ENCODE peak calls at places on chromosome 20, in seven cellular contexts. One of them, this sample, is unnamed.

GRCh38 chr20:60037120-60037499 is 78.9 kb downstream of the CDH26 start:
- DNase-seq in body of pancreas: no peak
- DNase-seq in head of caudate nucleus: no peak
- DNase-seq in EH: peak; percentile 78
- DNase-seq in nephron progenitor cell: no peak
- DNase-seq in Calu3: peak; percentile 44
- DNase-seq in brain microvascular endothelial cell: peak; percentile 72
- DNase-seq in this sample: no peak

GRCh38 chr20:58523072-58523681 is 8.0 kb upstream of the APCDD1L start:
- DNase-seq in body of pancreas: no peak
- DNase-seq in head of caudate nucleus: no peak
- DNase-seq in EH: no peak
- DNase-seq in nephron progenitor cell: no peak
- DNase-seq in Calu3: no peak
- DNase-seq in brain microvascular endothelial cell: no peak
- DNase-seq in this sample: no peak

GRCh38 chr20:60046011-60046413 is 87.8 kb downstream of the CDH26 start:
- DNase-seq in body of pancreas: no peak
- DNase-seq in head of caudate nucleus: no peak
- DNase-seq in EH: peak; percentile 80
- DNase-seq in nephron progenitor cell: no peak
- DNase-seq in Calu3: no peak
- DNase-seq in brain microvascular endothelial cell: no peak
- DNase-seq in this sample: no peak

GRCh38 chr20:434221-434620 is 26.1 kb downstream of the RBCK1 start:
- DNase-seq in body of pancreas: no peak
- DNase-seq in head of caudate nucleus: no peak
- DNase-seq in EH: no peak
- DNase-seq in nephron progenitor cell: no peak
- DNase-seq in Calu3: no peak
- DNase-seq in brain microvascular endothelial cell: no peak
- DNase-seq in this sample: no peak

GRCh38 chr20:49809803-49810359 is 2.7 kb upstream of the SLC9A8 start:
- DNase-seq in body of pancreas: no peak
- DNase-seq in head of caudate nucleus: no peak
- DNase-seq in EH: no peak
- DNase-seq in nephron progenitor cell: no peak
- DNase-seq in Calu3: no peak
- DNase-seq in brain microvascular endothelial cell: no peak
- DNase-seq in this sample: no peak

GRCh38 chr20:4944918-4945317 is 56.4 kb downstream of the SLC23A2 start:
- DNase-seq in body of pancreas: no peak
- DNase-seq in head of caudate nucleus: no peak
- DNase-seq in EH: no peak
- DNase-seq in nephron progenitor cell: no peak
- DNase-seq in Calu3: no peak
- DNase-seq in brain microvascular endothelial cell: no peak
- DNase-seq in this sample: no peak

GRCh38 chr20:3010985-3011723 is 32.3 kb upstream of the GNRH2 start:
- DNase-seq in body of pancreas: no peak
- DNase-seq in head of caudate nucleus: no peak
- DNase-seq in EH: peak; percentile 51
- DNase-seq in nephron progenitor cell: no peak
- DNase-seq in Calu3: no peak
- DNase-seq in brain microvascular endothelial cell: peak; percentile 38
- DNase-seq in this sample: no peak

GRCh38 chr20:32301719-32302506 is 24.5 kb downstream of the KIF3B start:
- DNase-seq in body of pancreas: no peak
- DNase-seq in head of caudate nucleus: no peak
- DNase-seq in EH: peak; percentile 41
- DNase-seq in nephron progenitor cell: no peak
- DNase-seq in Calu3: no peak
- DNase-seq in brain microvascular endothelial cell: no peak
- DNase-seq in this sample: no peak

GRCh38 chr20:15759546-15760216 is 813.6 kb downstream of the KIF16B start:
- DNase-seq in body of pancreas: no peak
- DNase-seq in head of caudate nucleus: no peak
- DNase-seq in EH: peak; percentile 67
- DNase-seq in nephron progenitor cell: no peak
- DNase-seq in Calu3: no peak
- DNase-seq in brain microvascular endothelial cell: no peak
- DNase-seq in this sample: no peak

GRCh38 chr20:53413188-53413631 is 180.4 kb downstream of the ZNF217 start:
- DNase-seq in body of pancreas: peak; percentile 47
- DNase-seq in head of caudate nucleus: no peak
- DNase-seq in EH: no peak
- DNase-seq in nephron progenitor cell: peak; percentile 53
- DNase-seq in Calu3: peak; percentile 74
- DNase-seq in brain microvascular endothelial cell: no peak
- DNase-seq in this sample: no peak

GRCh38 chr20:43584448-43585138 is 6.1 kb upstream of the IFT52 start:
- DNase-seq in body of pancreas: no peak
- DNase-seq in head of caudate nucleus: no peak
- DNase-seq in EH: peak; percentile 89
- DNase-seq in nephron progenitor cell: no peak
- DNase-seq in Calu3: no peak
- DNase-seq in brain microvascular endothelial cell: peak; percentile 59
- DNase-seq in this sample: no peak

GRCh38 chr20:38046572-38046971 is 13.0 kb downstream of the RPRD1B start:
- DNase-seq in body of pancreas: no peak
- DNase-seq in head of caudate nucleus: no peak
- DNase-seq in EH: no peak
- DNase-seq in nephron progenitor cell: no peak
- DNase-seq in Calu3: no peak
- DNase-seq in brain microvascular endothelial cell: no peak
- DNase-seq in this sample: no peak

GRCh38 chr20:53838311-53838873 is 232.0 kb downstream of the BCAS1 start:
- DNase-seq in body of pancreas: no peak
- DNase-seq in head of caudate nucleus: no peak
- DNase-seq in EH: no peak
- DNase-seq in nephron progenitor cell: no peak
- DNase-seq in Calu3: no peak
- DNase-seq in brain microvascular endothelial cell: no peak
- DNase-seq in this sample: no peak

GRCh38 chr20:6562111-6562510 is 205.4 kb upstream of the BMP2 start:
- DNase-seq in body of pancreas: no peak
- DNase-seq in head of caudate nucleus: no peak
- DNase-seq in EH: peak; percentile 82
- DNase-seq in nephron progenitor cell: no peak
- DNase-seq in Calu3: no peak
- DNase-seq in brain microvascular endothelial cell: peak; percentile 99
- DNase-seq in this sample: no peak

GRCh38 chr20:33600414-33600813 is 61.7 kb upstream of the C20orf144 start:
- DNase-seq in body of pancreas: no peak
- DNase-seq in head of caudate nucleus: no peak
- DNase-seq in EH: no peak
- DNase-seq in nephron progenitor cell: no peak
- DNase-seq in Calu3: no peak
- DNase-seq in brain microvascular endothelial cell: no peak
- DNase-seq in this sample: no peak

GRCh38 chr20:59784365-59785117 is 148.9 kb downstream of the SYCP2 start:
- DNase-seq in body of pancreas: no peak
- DNase-seq in head of caudate nucleus: no peak
- DNase-seq in EH: no peak
- DNase-seq in nephron progenitor cell: no peak
- DNase-seq in Calu3: no peak
- DNase-seq in brain microvascular endothelial cell: no peak
- DNase-seq in this sample: no peak

GRCh38 chr20:62859721-62860120 is 1.9 kb downstream of the TCFL5 start:
- DNase-seq in body of pancreas: no peak
- DNase-seq in head of caudate nucleus: no peak
- DNase-seq in EH: no peak
- DNase-seq in nephron progenitor cell: no peak
- DNase-seq in Calu3: no peak
- DNase-seq in brain microvascular endothelial cell: no peak
- DNase-seq in this sample: no peak

GRCh38 chr20:17557675-17558006 is 12.2 kb upstream of the DSTN start:
- DNase-seq in body of pancreas: peak; percentile 76
- DNase-seq in head of caudate nucleus: no peak
- DNase-seq in EH: peak; percentile 81
- DNase-seq in nephron progenitor cell: no peak
- DNase-seq in Calu3: peak; percentile 32
- DNase-seq in brain microvascular endothelial cell: peak; percentile 89
- DNase-seq in this sample: no peak

GRCh38 chr20:38117635-38118034 is 47.4 kb downstream of the TGM2 start:
- DNase-seq in body of pancreas: no peak
- DNase-seq in head of caudate nucleus: no peak
- DNase-seq in EH: peak; percentile 94
- DNase-seq in nephron progenitor cell: no peak
- DNase-seq in Calu3: peak; percentile 37
- DNase-seq in brain microvascular endothelial cell: peak; percentile 79
- DNase-seq in this sample: no peak

GRCh38 chr20:53852025-53852424 is 218.4 kb downstream of the BCAS1 start:
- DNase-seq in body of pancreas: no peak
- DNase-seq in head of caudate nucleus: no peak
- DNase-seq in EH: no peak
- DNase-seq in nephron progenitor cell: no peak
- DNase-seq in Calu3: no peak
- DNase-seq in brain microvascular endothelial cell: no peak
- DNase-seq in this sample: no peak

GRCh38 chr20:59776059-59776603 is 157.3 kb downstream of the SYCP2 start:
- DNase-seq in body of pancreas: no peak
- DNase-seq in head of caudate nucleus: no peak
- DNase-seq in EH: no peak
- DNase-seq in nephron progenitor cell: no peak
- DNase-seq in Calu3: no peak
- DNase-seq in brain microvascular endothelial cell: no peak
- DNase-seq in this sample: no peak

GRCh38 chr20:11041396-11041795 is 367.6 kb upstream of the JAG1 start:
- DNase-seq in body of pancreas: no peak
- DNase-seq in head of caudate nucleus: no peak
- DNase-seq in EH: peak; percentile 34
- DNase-seq in nephron progenitor cell: no peak
- DNase-seq in Calu3: no peak
- DNase-seq in brain microvascular endothelial cell: no peak
- DNase-seq in this sample: no peak

GRCh38 chr20:49890651-49891361 is 24.5 kb downstream of the SPATA2 start:
- DNase-seq in body of pancreas: no peak
- DNase-seq in head of caudate nucleus: no peak
- DNase-seq in EH: no peak
- DNase-seq in nephron progenitor cell: no peak
- DNase-seq in Calu3: no peak
- DNase-seq in brain microvascular endothelial cell: peak; percentile 18
- DNase-seq in this sample: no peak

GRCh38 chr20:12180107-12180661 is 262.5 kb downstream of the BTBD3 start:
- DNase-seq in body of pancreas: no peak
- DNase-seq in head of caudate nucleus: no peak
- DNase-seq in EH: no peak
- DNase-seq in nephron progenitor cell: no peak
- DNase-seq in Calu3: no peak
- DNase-seq in brain microvascular endothelial cell: no peak
- DNase-seq in this sample: no peak

GRCh38 chr20:13817342-13817741 is 32.5 kb downstream of the NDUFAF5 start:
- DNase-seq in body of pancreas: no peak
- DNase-seq in head of caudate nucleus: no peak
- DNase-seq in EH: no peak
- DNase-seq in nephron progenitor cell: no peak
- DNase-seq in Calu3: no peak
- DNase-seq in brain microvascular endothelial cell: no peak
- DNase-seq in this sample: no peak

GRCh38 chr20:56968386-56969048 is 297.9 kb downstream of the BMP7 start:
- DNase-seq in body of pancreas: no peak
- DNase-seq in head of caudate nucleus: no peak
- DNase-seq in EH: no peak
- DNase-seq in nephron progenitor cell: no peak
- DNase-seq in Calu3: no peak
- DNase-seq in brain microvascular endothelial cell: no peak
- DNase-seq in this sample: no peak

GRCh38 chr20:44765647-44766367 is 20.1 kb downstream of the KCNK15 start:
- DNase-seq in body of pancreas: no peak
- DNase-seq in head of caudate nucleus: no peak
- DNase-seq in EH: no peak
- DNase-seq in nephron progenitor cell: no peak
- DNase-seq in Calu3: peak; percentile 41
- DNase-seq in brain microvascular endothelial cell: no peak
- DNase-seq in this sample: no peak

GRCh38 chr20:11376998-11377397 is 540.7 kb upstream of the BTBD3 start:
- DNase-seq in body of pancreas: no peak
- DNase-seq in head of caudate nucleus: no peak
- DNase-seq in EH: peak; percentile 76
- DNase-seq in nephron progenitor cell: no peak
- DNase-seq in Calu3: no peak
- DNase-seq in brain microvascular endothelial cell: peak; percentile 94
- DNase-seq in this sample: no peak

GRCh38 chr20:23601715-23602114 is 4.0 kb downstream of the CST9 start:
- DNase-seq in body of pancreas: no peak
- DNase-seq in head of caudate nucleus: no peak
- DNase-seq in EH: peak; percentile 38
- DNase-seq in nephron progenitor cell: no peak
- DNase-seq in Calu3: no peak
- DNase-seq in brain microvascular endothelial cell: no peak
- DNase-seq in this sample: no peak

GRCh38 chr20:45722047-45722446 is at the start of gene SPINT4:
- DNase-seq in body of pancreas: no peak
- DNase-seq in head of caudate nucleus: no peak
- DNase-seq in EH: no peak
- DNase-seq in nephron progenitor cell: no peak
- DNase-seq in Calu3: no peak
- DNase-seq in brain microvascular endothelial cell: no peak
- DNase-seq in this sample: no peak

GRCh38 chr20:8633366-8633765 is 435.5 kb upstream of the PLCB4 start:
- DNase-seq in body of pancreas: no peak
- DNase-seq in head of caudate nucleus: no peak
- DNase-seq in EH: peak; percentile 81
- DNase-seq in nephron progenitor cell: no peak
- DNase-seq in Calu3: no peak
- DNase-seq in brain microvascular endothelial cell: peak; percentile 25
- DNase-seq in this sample: no peak

GRCh38 chr20:35891375-35891774 is 62.9 kb downstream of the SCAND1 start:
- DNase-seq in body of pancreas: no peak
- DNase-seq in head of caudate nucleus: no peak
- DNase-seq in EH: peak; percentile 84
- DNase-seq in nephron progenitor cell: no peak
- DNase-seq in Calu3: no peak
- DNase-seq in brain microvascular endothelial cell: no peak
- DNase-seq in this sample: no peak

This sample was measured in NCI-H1048.